ENCODE peak calls at places on chromosomes 4 and X, in five cellular contexts. O is GM12878, F is SK-N-MC, Z is dorsolateral prefrontal cortex, M is left ventricle myocardium inferior. A is an unnamed sample.

GRCh38 chr4:100299441-100299840 is 109.2 kb upstream of the DDIT4L start:
- DNase-seq in Z (no peak), F (no peak), M (no peak), O (no peak), A (peak; percentile 36)

GRCh38 chrX:55777596-55777995 is 60.0 kb downstream of the RRAGB start:
- DNase-seq in Z (no peak), M (no peak), O (no peak), F (no peak), A (no peak)

GRCh38 chr4:90099795-90100194 is 27.4 kb upstream of the CCSER1 start:
- DNase-seq in Z (no peak), M (no peak), O (no peak), F (no peak), A (no peak)

GRCh38 chr4:129926936-129927335 is 831.0 kb downstream of the C4orf33 start:
- DNase-seq in F (no peak), M (no peak), Z (no peak), O (no peak), A (no peak)

GRCh38 chr4:181289203-181289602 is 954.0 kb upstream of the TENM3 start:
- DNase-seq in Z (no peak), M (no peak), F (no peak), O (no peak), A (no peak)

GRCh38 chr4:38466401-38466800 is 197.6 kb upstream of the KLF3 start:
- DNase-seq in M (no peak), O (no peak), F (no peak), Z (no peak), A (no peak)

GRCh38 chr4:106058919-106059318 is 163.6 kb downstream of the NPNT start:
- DNase-seq in M (no peak), F (no peak), Z (no peak), O (no peak), A (no peak)

GRCh38 chr4:30952526-30953219 is 232.5 kb downstream of the PCDH7 start:
- DNase-seq in Z (no peak), F (no peak), O (no peak), M (no peak), A (no peak)

GRCh38 chr4:124846306-124846705 is 133.8 kb upstream of the ANKRD50 start:
- DNase-seq in O (no peak), F (no peak), Z (no peak), M (no peak), A (no peak)

GRCh38 chr4:3767569-3768288 is 1.5 kb downstream of the ADRA2C start:
- DNase-seq in M (no peak), F (no peak), Z (no peak), O (no peak), A (no peak)

GRCh38 chr4:74104145-74104544 is 5.2 kb upstream of the CXCL2 start:
- DNase-seq in M (no peak), Z (no peak), F (no peak), O (no peak), A (no peak)

GRCh38 chrX:35351795-35352483 is 409.3 kb downstream of the FAM47B start:
- DNase-seq in O (no peak), Z (no peak), F (no peak), M (no peak), A (no peak)

GRCh38 chrX:30961805-30962204 is 72.8 kb upstream of the TAB3 start:
- DNase-seq in O (no peak), F (no peak), Z (no peak), M (no peak), A (no peak)

GRCh38 chr4:89469930-89470375 is 162.4 kb upstream of the GPRIN3 start:
- DNase-seq in Z (no peak), F (no peak), M (no peak), O (peak; percentile 25), A (peak; percentile 66)

GRCh38 chrX:71652405-71652804 is 14.9 kb upstream of the LOC101059915 start:
- DNase-seq in Z (no peak), O (no peak), M (no peak), F (peak; percentile 12), A (peak; percentile 29)

GRCh38 chr4:68984947-68985346 is 33.3 kb upstream of the UGT2A3 start:
- DNase-seq in M (no peak), O (no peak), F (no peak), Z (no peak), A (no peak)

GRCh38 chrX:130523460-130524394 is 121.9 kb downstream of the RBMX2 start:
- DNase-seq in F (no peak), Z (no peak), M (peak; percentile 29), O (no peak), A (no peak)

GRCh38 chrX:82218361-82218760 is 1016.5 kb downstream of the SH3BGRL start:
- DNase-seq in F (peak; percentile 22), M (no peak), O (peak; percentile 1), Z (no peak), A (no peak)

GRCh38 chrX:49761481-49761880 is 65.7 kb upstream of the PAGE1 start:
- DNase-seq in M (no peak), F (no peak), O (no peak), Z (no peak), A (no peak)

GRCh38 chrX:2526390-2526789 is 25.6 kb upstream of the DHRSX start:
- DNase-seq in O (no peak), M (no peak), F (no peak), Z (no peak), A (no peak)

GRCh38 chr4:163071308-163071707 is 95.4 kb downstream of the NAF1 start:
- DNase-seq in O (no peak), M (no peak), Z (no peak), F (no peak), A (no peak)

GRCh38 chrX:16786791-16787735 is 797 bp downstream of the TXLNG start:
- DNase-seq in Z (no peak), O (no peak), M (no peak), F (no peak), A (no peak)

GRCh38 chrX:134676440-134676839 is 18.2 kb upstream of the PLAC1 start:
- DNase-seq in M (no peak), F (no peak), Z (no peak), O (no peak), A (no peak)

GRCh38 chrX:50827996-50828395 is 14.0 kb upstream of the SHROOM4 start:
- DNase-seq in F (no peak), Z (no peak), O (no peak), M (no peak), A (no peak)

GRCh38 chrX:103309860-103310591 is 764 bp downstream of the BEX2 start:
- DNase-seq in F (no peak), O (no peak), M (no peak), Z (no peak), A (no peak)

GRCh38 chr4:38177035-38177791 is 217.0 kb downstream of the PTTG2 start:
- DNase-seq in O (no peak), Z (no peak), F (no peak), M (peak; percentile 34), A (no peak)

GRCh38 chr4:42150653-42151567 is 1.5 kb downstream of the BEND4 start:
- DNase-seq in M (no peak), O (no peak), F (no peak), Z (no peak), A (no peak)

GRCh38 chr4:16082424-16083216 is 1.2 kb downstream of the PROM1 start:
- DNase-seq in M (no peak), O (no peak), Z (no peak), F (no peak), A (no peak)

GRCh38 chrX:30530591-30530990 is 47.0 kb downstream of the TASL start:
- DNase-seq in M (no peak), Z (no peak), O (no peak), F (no peak), A (no peak)

GRCh38 chrX:127457161-127457560 is 595.0 kb downstream of the ACTRT1 start:
- DNase-seq in M (no peak), O (no peak), Z (no peak), F (no peak), A (no peak)

GRCh38 chr4:15776871-15777648 is 1.1 kb upstream of the CD38 start:
- DNase-seq in F (no peak), O (no peak), Z (no peak), M (no peak), A (no peak)

GRCh38 chrX:150508461-150509367 is 59.7 kb upstream of the MTM1 start:
- DNase-seq in M (peak; percentile 54), F (no peak), O (no peak), Z (no peak), A (no peak)

GRCh38 chrX:78746496-78746895 is 1.0 kb upstream of the LPAR4 start:
- DNase-seq in O (no peak), Z (no peak), M (no peak), F (no peak), A (no peak)

DNA sequence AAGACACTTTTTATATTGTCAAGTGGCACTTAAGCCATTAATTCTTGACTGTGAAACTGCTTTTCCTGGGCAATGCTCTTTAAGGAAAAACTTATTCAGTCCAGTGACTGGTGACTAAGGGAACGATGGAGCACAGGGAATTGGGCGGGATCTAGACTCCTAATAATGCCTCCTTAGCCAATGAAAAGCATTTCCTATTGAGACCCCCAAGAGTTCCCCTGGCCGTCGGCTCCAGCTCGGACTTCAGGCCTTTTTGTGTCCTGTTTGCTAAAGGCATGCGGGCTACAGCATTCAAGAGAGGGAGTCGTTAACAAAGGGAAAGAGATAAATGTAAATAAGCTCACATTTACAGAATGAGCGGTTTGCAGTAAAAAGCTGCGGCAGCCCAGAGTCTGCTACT is at the start of gene LPAR4:
- DNase-seq in O (no peak), F (no peak), M (no peak), Z (no peak), A (peak; percentile 24)
- H3K4me3 ChIP-seq in O (no peak within 1 kb of the TSS), F (peak within 1 kb of the TSS; percentile 79), M (peak within 1 kb of the TSS; percentile 52), Z (peak within 1 kb of the TSS; percentile 13), A (peak within 1 kb of the TSS; percentile 28)

GRCh38 chr4:13441506-13441905 is 42.6 kb downstream of the RAB28 start:
- DNase-seq in F (no peak), M (no peak), O (no peak), Z (no peak), A (no peak)

GRCh38 chr4:13445841-13446790 is 38.0 kb downstream of the RAB28 start:
- DNase-seq in O (no peak), Z (no peak), M (peak; percentile 10), F (no peak), A (no peak)
- H3K4me3 ChIP-seq in O (no peak overlapping the region), Z (no peak overlapping the region), M (no peak overlapping the region), F (no peak overlapping the region), A (no peak overlapping the region)

DNA sequence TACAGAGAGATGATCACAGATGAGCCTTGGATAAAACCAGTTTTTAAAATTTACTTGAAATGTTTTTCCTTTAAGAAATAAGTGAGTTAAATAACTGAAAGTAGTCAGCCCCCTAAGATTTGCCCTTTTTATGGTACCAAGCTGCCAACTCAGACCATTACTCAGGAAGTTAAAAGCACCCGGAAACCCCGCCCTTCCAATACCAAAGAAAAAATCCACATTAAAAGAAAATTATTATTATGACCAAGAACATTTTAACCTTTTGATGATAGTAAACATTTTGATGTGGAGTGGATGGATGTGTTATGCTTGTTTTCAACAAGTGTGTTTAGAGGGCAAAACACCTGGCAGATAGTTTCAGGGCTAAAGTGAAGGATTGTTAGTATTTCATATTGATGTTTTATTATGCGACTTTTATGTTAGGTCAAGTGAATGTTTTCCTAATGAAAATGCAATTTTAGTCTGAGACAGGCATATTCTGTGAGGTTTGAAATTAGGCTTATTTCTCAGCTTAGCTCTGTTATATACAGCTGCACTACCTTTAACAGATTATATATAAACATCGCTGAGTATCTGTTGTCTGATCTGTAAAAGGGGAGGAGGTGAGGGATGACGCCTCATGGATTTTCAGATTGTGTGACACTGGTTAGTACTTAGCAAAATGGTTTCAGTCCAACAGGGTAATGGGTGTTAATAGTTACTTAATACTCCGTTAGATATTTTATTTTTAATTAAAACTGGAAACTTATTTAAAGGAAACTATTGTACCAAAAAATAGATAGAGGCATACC is 89.0 kb downstream of the KDM6A start:
- DNase-seq in Z (no peak), F (no peak), O (no peak), M (no peak), A (no peak)
- H3K4me3 ChIP-seq in Z (no peak overlapping the region), F (no peak overlapping the region), O (no peak overlapping the region), M (no peak overlapping the region), A (no peak overlapping the region)

GRCh38 chrX:87272491-87272890 is 245.1 kb upstream of the KLHL4 start:
- DNase-seq in M (no peak), F (no peak), O (no peak), Z (no peak), A (no peak)
- H3K4me3 ChIP-seq in M (no peak overlapping the region), F (no peak overlapping the region), O (no peak overlapping the region), Z (no peak overlapping the region), A (no peak overlapping the region)

A was measured in astrocyte of the cerebellum.